ENCODE peak calls at places on chromosome 16, in ten cellular contexts. X is HEK293T; F is PC-3; U is head of caudate nucleus; J is caudate nucleus; V is SHP77; H is effector memory CD8-positive, alpha-beta T cell; K is cardiac muscle cell; A is central memory CD4-positive, alpha-beta T cell; R is HT1080. G is an unnamed sample.

GRCh38 chr16:25426829-25427228 is 169.2 kb upstream of the ZKSCAN2 start:
- DNase-seq in U (no peak), A (no peak), X (no peak), H (no peak), K (no peak), R (no peak), J (no peak), V (no peak), F (no peak), G (no peak)

GRCh38 chr16:3045758-3046505 is 429 bp upstream of the MMP25 start:
- DNase-seq in F (no peak), R (no peak), J (no peak), V (no peak), A (no peak), U (no peak), H (no peak), X (peak), K (peak), G (no peak)

GRCh38 chr16:1991135-1991551 is 1.4 kb downstream of the SYNGR3 start:
- DNase-seq in X (no peak), J (no peak), H (peak), F (no peak), U (no peak), R (no peak), K (no peak), V (no peak), A (peak), G (no peak)

GRCh38 chr16:53071748-53072301 is 17.0 kb downstream of the CHD9 start:
- DNase-seq in J (no peak), H (no peak), K (no peak), U (no peak), F (no peak), A (no peak), V (no peak), X (no peak), R (no peak), G (no peak)

GRCh38 chr16:15873737-15874136 is 14.7 kb downstream of the CEP20 start:
- DNase-seq in H (no peak), V (no peak), A (no peak), F (no peak), U (no peak), X (no peak), J (no peak), R (no peak), K (no peak), G (no peak)

GRCh38 chr16:89687092-89687940 is 827 bp downstream of the CDK10 start:
- DNase-seq in U (no peak), A (no peak), X (no peak), R (peak), K (no peak), F (peak), J (no peak), V (no peak), H (no peak), G (no peak)

GRCh38 chr16:28067604-28068382 is 4.3 kb upstream of the GSG1L start:
- DNase-seq in V (no peak), K (no peak), A (no peak), U (no peak), H (no peak), X (no peak), J (no peak), R (peak), F (no peak), G (no peak)

GRCh38 chr16:73717266-73718057 is 579.2 kb upstream of the PSMD7 start:
- DNase-seq in U (no peak), H (no peak), K (no peak), V (no peak), A (no peak), F (no peak), X (no peak), J (no peak), R (no peak), G (no peak)

GRCh38 chr16:69885722-69886121 is 65.4 kb upstream of the CLEC18A start:
- DNase-seq in F (no peak), A (no peak), V (no peak), R (no peak), J (no peak), K (no peak), X (no peak), H (no peak), U (no peak), G (no peak)

GRCh38 chr16:2473425-2473926 is 1.5 kb upstream of the TBC1D24 start:
- DNase-seq in K (no peak), U (no peak), R (no peak), A (no peak), V (no peak), X (no peak), J (no peak), H (no peak), F (peak), G (no peak)

GRCh38 chr16:24609740-24610420 is 70.5 kb downstream of the RBBP6 start:
- DNase-seq in R (no peak), K (peak), X (peak), J (peak), U (peak), A (no peak), H (no peak), V (peak), F (no peak), G (peak)

GRCh38 chr16:963913-964695 is 6.7 kb downstream of the LMF1 start:
- DNase-seq in R (no peak), K (no peak), V (no peak), X (no peak), A (no peak), H (no peak), F (peak), J (no peak), U (no peak), G (no peak)

GRCh38 chr16:81879625-81880024 is 100.5 kb downstream of the PLCG2 start:
- DNase-seq in F (peak), U (no peak), J (no peak), R (no peak), A (no peak), V (no peak), X (peak), K (no peak), H (no peak), G (no peak)

GRCh38 chr16:3131755-3132377 is 3.0 kb upstream of the ZNF213 start:
- DNase-seq in K (peak), X (peak), V (peak), H (peak), A (no peak), F (peak), R (no peak), U (no peak), J (no peak), G (peak)

GRCh38 chr16:79430129-79430789 is 170.3 kb downstream of the MAF start:
- DNase-seq in V (no peak), X (no peak), U (no peak), K (peak), F (no peak), A (no peak), R (no peak), J (no peak), H (no peak), G (no peak)

GRCh38 chr16:8869212-8869987 is 594 bp upstream of the CARHSP1 start:
- DNase-seq in X (peak), K (no peak), U (no peak), H (no peak), R (no peak), V (peak), A (no peak), J (no peak), F (no peak), G (no peak)

GRCh38 chr16:87603684-87604571 is 1.6 kb downstream of the JPH3 start:
- DNase-seq in K (peak), J (no peak), X (no peak), A (no peak), H (no peak), U (no peak), F (no peak), V (no peak), R (no peak), G (no peak)

GRCh38 chr16:83913234-83913633 is 14.3 kb downstream of the MLYCD start:
- DNase-seq in F (no peak), V (no peak), U (no peak), A (no peak), R (no peak), X (no peak), J (no peak), K (no peak), H (no peak), G (no peak)

GRCh38 chr16:60914334-60914733 is 1121.9 kb downstream of the CDH8 start:
- DNase-seq in F (no peak), K (no peak), R (no peak), J (no peak), X (no peak), V (no peak), A (no peak), H (no peak), U (no peak), G (no peak)

GRCh38 chr16:54444851-54445523 is 158.4 kb upstream of the IRX3 start:
- DNase-seq in J (no peak), X (no peak), A (no peak), K (no peak), R (no peak), F (no peak), U (no peak), V (no peak), H (no peak), G (no peak)

GRCh38 chr16:50819706-50820105 is 77.8 kb downstream of the CYLD start:
- DNase-seq in X (no peak), K (no peak), U (no peak), A (no peak), F (no peak), R (no peak), J (no peak), V (no peak), H (no peak), G (no peak)

GRCh38 chr16:13823501-13823900 is 96.5 kb upstream of the ERCC4 start:
- DNase-seq in A (no peak), H (no peak), U (no peak), R (no peak), F (no peak), V (no peak), X (no peak), J (no peak), K (no peak), G (no peak)

GRCh38 chr16:46765050-46765449 is 16.9 kb upstream of the MYLK3 start:
- DNase-seq in K (no peak), X (no peak), J (no peak), R (peak), F (no peak), A (no peak), H (no peak), V (no peak), U (no peak), G (no peak)

GRCh38 chr16:19114359-19115147 is 789 bp downstream of the ITPRIPL2 start:
- DNase-seq in V (no peak), U (no peak), K (no peak), R (peak), J (no peak), F (peak), X (peak), A (no peak), H (no peak), G (no peak)

G was measured in NCI-H2107.